ENCODE peak calls at places on chromosomes 3 and 15, in ten cellular contexts. F is activated gamma-delta T cell treated with Interleukin-2 at 50 U/mL for 16 hours, C is HT1080, S is NCI-H1436, I is nephron progenitor cell, L is mesendoderm, Z is NB4, K is posterior vena cava, V is GM12865, P is transverse colon. O is an unnamed sample.

GRCh38 chr3:188037116-188037718 is 116.7 kb upstream of the LPP start:
- DNase-seq in F (no peak), C (peak), S (no peak), I (peak), L (peak), Z (no peak), K (no peak), V (no peak), P (peak), O (no peak)

GRCh38 chr15:65085990-65086679 is 9.6 kb downstream of the KBTBD13 start:
- DNase-seq in F (no peak), C (no peak), S (peak), I (peak), L (peak), Z (peak), K (no peak), V (peak), P (peak), O (no peak)

GRCh38 chr3:43268636-43269035 is 17.7 kb upstream of the SNRK start:
- DNase-seq in F (no peak), C (no peak), S (no peak), I (no peak), L (no peak), Z (no peak), K (no peak), V (no peak), P (no peak), O (no peak)

GRCh38 chr15:90259524-90259923 is 5.9 kb upstream of the NGRN start:
- DNase-seq in F (no peak), C (no peak), S (no peak), I (no peak), L (no peak), Z (no peak), K (no peak), V (peak), P (no peak), O (no peak)

GRCh38 chr3:9172851-9173320 is 76.6 kb downstream of the SRGAP3 start:
- DNase-seq in F (no peak), C (peak), S (no peak), I (no peak), L (no peak), Z (peak), K (no peak), V (no peak), P (no peak), O (no peak)

GRCh38 chr3:27076815-27077630 is 292.2 kb downstream of the NEK10 start:
- DNase-seq in F (no peak), C (no peak), S (no peak), I (no peak), L (no peak), Z (no peak), K (no peak), V (no peak), P (no peak), O (no peak)

GRCh38 chr15:62619105-62619504 is 423.4 kb upstream of the TPM1 start:
- DNase-seq in F (no peak), C (no peak), S (no peak), I (no peak), L (no peak), Z (no peak), K (no peak), V (no peak), P (no peak), O (no peak)

GRCh38 chr3:124761250-124761796 is 31.1 kb downstream of the UMPS start:
- DNase-seq in F (peak), C (peak), S (peak), I (peak), L (peak), Z (peak), K (peak), V (peak), P (peak), O (no peak)

GRCh38 chr15:85030301-85031049 is 48.8 kb downstream of the PDE8A start:
- DNase-seq in F (no peak), C (peak), S (no peak), I (no peak), L (peak), Z (no peak), K (no peak), V (peak), P (no peak), O (no peak)

GRCh38 chr3:102151935-102152334 is 282.9 kb upstream of the ZPLD1 start:
- DNase-seq in F (no peak), C (no peak), S (no peak), I (no peak), L (no peak), Z (no peak), K (no peak), V (no peak), P (no peak), O (no peak)

GRCh38 chr3:194276768-194277546 is 74.2 kb downstream of the CPN2 start:
- DNase-seq in F (no peak), C (no peak), S (no peak), I (peak), L (no peak), Z (no peak), K (no peak), V (no peak), P (peak), O (no peak)

GRCh38 chr3:141740349-141740748 is 2.3 kb downstream of the RNF7 start:
- DNase-seq in F (no peak), C (no peak), S (no peak), I (no peak), L (no peak), Z (no peak), K (no peak), V (no peak), P (no peak), O (no peak)

GRCh38 chr3:12708584-12709192 is 44.8 kb upstream of the RAF1 start:
- DNase-seq in F (no peak), C (peak), S (no peak), I (no peak), L (no peak), Z (no peak), K (peak), V (no peak), P (no peak), O (no peak)

GRCh38 chr15:49247556-49248102 is 77.6 kb downstream of the GALK2 start:
- DNase-seq in F (no peak), C (no peak), S (no peak), I (no peak), L (no peak), Z (no peak), K (no peak), V (no peak), P (no peak), O (no peak)

GRCh38 chr3:195859061-195859845 is 47.5 kb upstream of the MUC4 start:
- DNase-seq in F (peak), C (peak), S (peak), I (peak), L (peak), Z (peak), K (peak), V (peak), P (peak), O (no peak)

GRCh38 chr15:35921051-35921450 is 375.1 kb upstream of the DPH6 start:
- DNase-seq in F (no peak), C (no peak), S (no peak), I (no peak), L (no peak), Z (no peak), K (no peak), V (no peak), P (no peak), O (no peak)

GRCh38 chr3:34793066-34793465 is 846.3 kb upstream of the ARPP21 start:
- DNase-seq in F (no peak), C (peak), S (no peak), I (no peak), L (no peak), Z (no peak), K (no peak), V (no peak), P (no peak), O (no peak)